ENCODE peak calls at places on chromosome 9, in eight cellular contexts. W is mucosa of descending colon, R is hepatocyte, L is HFFc6, Y is fibroblast of lung, N is keratinocyte, V is mesothelial cell of epicardium, A is SK-MEL-5. J is an unnamed sample.

GRCh38 chr9:98330831-98331230 is 75.4 kb upstream of the TBC1D2 start:
- DNase-seq in W (no peak), R (no peak), L (peak; percentile 87), Y (peak; percentile 77), N (no peak), V (no peak), A (peak; percentile 51), J (no peak)

GRCh38 chr9:103242025-103242424 is 246.9 kb downstream of the CYLC2 start:
- DNase-seq in W (no peak), R (peak; percentile 4), L (no peak), Y (no peak), N (no peak), V (no peak), A (peak; percentile 26), J (no peak)

GRCh38 chr9:84940294-84940693 is 270.8 kb downstream of the NTRK2 start:
- DNase-seq in W (no peak), R (no peak), L (no peak), Y (peak; percentile 66), N (peak; percentile 80), V (no peak), A (no peak), J (no peak)

GRCh38 chr9:87818308-87818707 is 64.4 kb upstream of the SPATA31E1 start:
- DNase-seq in W (no peak), R (no peak), L (no peak), Y (no peak), N (no peak), V (no peak), A (no peak), J (no peak)

GRCh38 chr9:92716557-92716956 is 46.6 kb upstream of the IPPK start:
- DNase-seq in W (peak; percentile 83), R (peak; percentile 74), L (no peak), Y (peak; percentile 14), N (no peak), V (peak; percentile 66), A (peak; percentile 65), J (no peak)

GRCh38 chr9:132877818-132878694 is at the start of gene AK8:
- DNase-seq in W (peak; percentile 77), R (peak; percentile 92), L (peak; percentile 42), Y (peak; percentile 69), N (no peak), V (peak; percentile 71), A (peak; percentile 59), J (peak; percentile 17)

GRCh38 chr9:24051587-24051986 is 225.5 kb upstream of the ELAVL2 start:
- DNase-seq in W (no peak), R (no peak), L (no peak), Y (no peak), N (no peak), V (no peak), A (no peak), J (no peak)

GRCh38 chr9:75461188-75461587 is 372.9 kb downstream of the OSTF1 start:
- DNase-seq in W (no peak), R (no peak), L (no peak), Y (no peak), N (no peak), V (no peak), A (no peak), J (no peak)

GRCh38 chr9:72305102-72305546 is 59.9 kb downstream of the ZFAND5 start:
- DNase-seq in W (peak; percentile 90), R (peak; percentile 85), L (no peak), Y (peak; percentile 66), N (peak; percentile 50), V (no peak), A (peak; percentile 59), J (no peak)

GRCh38 chr9:68731857-68732256 is 26.8 kb downstream of the PIP5K1B start:
- DNase-seq in W (peak; percentile 72), R (no peak), L (no peak), Y (no peak), N (no peak), V (no peak), A (no peak), J (no peak)

GRCh38 chr9:104810421-104811339 is 46.8 kb downstream of the NIPSNAP3B start:
- DNase-seq in W (peak; percentile 52), R (no peak), L (no peak), Y (peak; percentile 79), N (no peak), V (no peak), A (no peak), J (no peak)

GRCh38 chr9:4508907-4509589 is 18.8 kb downstream of the SLC1A1 start:
- DNase-seq in W (no peak), R (no peak), L (peak; percentile 81), Y (peak; percentile 82), N (no peak), V (no peak), A (no peak), J (no peak)

GRCh38 chr9:110029422-110029814 is 178.5 kb downstream of the C9orf152 start:
- DNase-seq in W (no peak), R (peak; percentile 78), L (peak; percentile 89), Y (peak; percentile 94), N (peak; percentile 70), V (no peak), A (no peak), J (no peak)

J was measured in GOT3.